ENCODE peak calls at places on chromosomes 16 and 17, in six cellular contexts. G is non-pigmented ciliary epithelial cell; M is NCI-H345; V is neural progenitor cell; Q is stimulated activated CD4-positive, alpha-beta T cell treated with anti-CD3 and anti-CD28 coated beads, TNF-alpha, amount 100 ng/mL, for 4 hours; L is activated T-helper 2 cell treated with anti-CD3 and anti-CD28 coated beads, Interferon-gamma antibody, Interleukin-2, Interleukin-4, amounts not matched to agents 10 μg/mL and 5 μg/mL and 100 μg/mL, durations not matched to agents 14 hours and 24 hours and 36 hours. W is an unnamed sample.

GRCh38 chr16:8882725-8883377 is 700 bp downstream of the LITAFD start:
- DNase-seq in G (no peak), M (no peak), V (no peak), Q (no peak), L (no peak), W (no peak)

GRCh38 chr17:34996422-34997029 is 16.2 kb downstream of the LIG3 start:
- DNase-seq in G (no peak), M (no peak), V (no peak), Q (no peak), L (no peak), W (no peak)

GRCh38 chr17:45270828-45271418 is 9.0 kb upstream of the SPATA32 start:
- DNase-seq in G (no peak), M (no peak), V (peak), Q (peak), L (peak), W (peak)

GRCh38 chr17:74957935-74958549 is 14.5 kb downstream of the HID1 start:
- DNase-seq in G (no peak), M (peak), V (peak), Q (peak), L (peak), W (peak)

GRCh38 chr17:35738519-35739133 is 7.2 kb downstream of the RASL10B start:
- DNase-seq in G (no peak), M (no peak), V (no peak), Q (no peak), L (no peak), W (no peak)

GRCh38 chr17:74380959-74381808 is 13.9 kb downstream of the GPR142 start:
- DNase-seq in G (no peak), M (no peak), V (no peak), Q (no peak), L (no peak), W (no peak)

GRCh38 chr16:58338205-58338604 is 43.4 kb upstream of the PRSS54 start:
- DNase-seq in G (no peak), M (no peak), V (no peak), Q (no peak), L (no peak), W (no peak)

GRCh38 chr17:50767030-50767429 is 288 bp downstream of the ANKRD40CL start:
- DNase-seq in G (no peak), M (no peak), V (no peak), Q (no peak), L (no peak), W (no peak)

GRCh38 chr17:81339502-81340296 is 44.6 kb upstream of the SLC38A10 start:
- DNase-seq in G (no peak), M (no peak), V (peak), Q (no peak), L (no peak), W (peak)

GRCh38 chr17:81412490-81413093 is 17.3 kb downstream of the BAHCC1 start:
- DNase-seq in G (no peak), M (no peak), V (no peak), Q (peak), L (no peak), W (no peak)

GRCh38 chr16:90054554-90054953 is 22.6 kb downstream of the PRDM7 start:
- DNase-seq in G (no peak), M (no peak), V (no peak), Q (no peak), L (no peak), W (no peak)

GRCh38 chr16:80147021-80147680 is 393.6 kb upstream of the DYNLRB2 start:
- DNase-seq in G (no peak), M (no peak), V (no peak), Q (no peak), L (no peak), W (no peak)

GRCh38 chr16:22692916-22693646 is 120.9 kb upstream of the HS3ST2 start:
- DNase-seq in G (no peak), M (no peak), V (no peak), Q (no peak), L (no peak), W (no peak)

GRCh38 chr16:87490091-87490798 is 2.6 kb downstream of the ZCCHC14 start:
- DNase-seq in G (no peak), M (no peak), V (peak), Q (no peak), L (no peak), W (no peak)

GRCh38 chr17:67532326-67532871 is 155.3 kb downstream of the PITPNC1 start:
- DNase-seq in G (no peak), M (no peak), V (no peak), Q (no peak), L (no peak), W (no peak)

GRCh38 chr16:74677868-74678267 is 11.2 kb upstream of the RFWD3 start:
- DNase-seq in G (no peak), M (no peak), V (no peak), Q (no peak), L (no peak), W (no peak)

GRCh38 chr16:18958621-18959578 is 24.8 kb upstream of the TMC7 start:
- DNase-seq in G (no peak), M (no peak), V (peak), Q (no peak), L (no peak), W (no peak)

GRCh38 chr17:7308625-7309433 is 1.4 kb downstream of the EIF5A start:
- DNase-seq in G (peak), M (peak), V (peak), Q (peak), L (peak), W (peak)

GRCh38 chr17:3976675-3977171 is 12.5 kb upstream of the ATP2A3 start:
- DNase-seq in G (no peak), M (no peak), V (no peak), Q (no peak), L (no peak), W (no peak)

GRCh38 chr16:19417640-19418039 is at the start of gene TMC5:
- DNase-seq in G (no peak), M (no peak), V (no peak), Q (no peak), L (no peak), W (no peak)

W was measured in glutamatergic neuron.